ENCODE peak calls at places on chromosomes 6 and 20, in six cellular contexts. One of them, this sample, is unnamed.

GRCh38 chr6:26571592-26572296 is 25.0 kb upstream of the ABT1 start:
- DNase-seq in kidney: no peak
- DNase-seq in heart left ventricle: no peak
- DNase-seq in neuronal stem cell: peak; percentile 86
- DNase-seq in cardiac muscle cell: peak; percentile 72
- DNase-seq in psoas muscle: no peak
- DNase-seq in this sample: peak; percentile 50

GRCh38 chr6:38058022-38058421 is 238.5 kb downstream of the ZFAND3 start:
- DNase-seq in kidney: no peak
- DNase-seq in heart left ventricle: no peak
- DNase-seq in neuronal stem cell: no peak
- DNase-seq in cardiac muscle cell: no peak
- DNase-seq in psoas muscle: no peak
- DNase-seq in this sample: no peak

GRCh38 chr6:99467509-99468106 is 42.5 kb upstream of the PNISR start:
- DNase-seq in kidney: no peak
- DNase-seq in heart left ventricle: no peak
- DNase-seq in neuronal stem cell: peak; percentile 8
- DNase-seq in cardiac muscle cell: peak; percentile 34
- DNase-seq in psoas muscle: no peak
- DNase-seq in this sample: peak; percentile 59

GRCh38 chr6:42339991-42340401 is 111.7 kb downstream of the TRERF1 start:
- DNase-seq in kidney: no peak
- DNase-seq in heart left ventricle: no peak
- DNase-seq in neuronal stem cell: no peak
- DNase-seq in cardiac muscle cell: no peak
- DNase-seq in psoas muscle: no peak
- DNase-seq in this sample: no peak

GRCh38 chr20:48198951-48199431 is 413.7 kb upstream of the SULF2 start:
- DNase-seq in kidney: no peak
- DNase-seq in heart left ventricle: no peak
- DNase-seq in neuronal stem cell: no peak
- DNase-seq in cardiac muscle cell: no peak
- DNase-seq in psoas muscle: no peak
- DNase-seq in this sample: peak; percentile 55

GRCh38 chr6:150744522-150745260 is 120.8 kb upstream of the MTHFD1L start:
- DNase-seq in kidney: no peak
- DNase-seq in heart left ventricle: no peak
- DNase-seq in neuronal stem cell: no peak
- DNase-seq in cardiac muscle cell: no peak
- DNase-seq in psoas muscle: no peak
- DNase-seq in this sample: no peak

GRCh38 chr6:70524721-70525286 is 41.9 kb upstream of the SDHAF4 start:
- DNase-seq in kidney: no peak
- DNase-seq in heart left ventricle: no peak
- DNase-seq in neuronal stem cell: no peak
- DNase-seq in cardiac muscle cell: peak; percentile 1
- DNase-seq in psoas muscle: no peak
- DNase-seq in this sample: no peak

GRCh38 chr6:34150766-34151165 is 4.9 kb upstream of the GRM4 start:
- DNase-seq in kidney: peak; percentile 58
- DNase-seq in heart left ventricle: peak; percentile 44
- DNase-seq in neuronal stem cell: no peak
- DNase-seq in cardiac muscle cell: no peak
- DNase-seq in psoas muscle: no peak
- DNase-seq in this sample: no peak

GRCh38 chr6:167244064-167244949 is 46.8 kb upstream of the UNC93A start:
- DNase-seq in kidney: no peak
- DNase-seq in heart left ventricle: no peak
- DNase-seq in neuronal stem cell: no peak
- DNase-seq in cardiac muscle cell: no peak
- DNase-seq in psoas muscle: no peak
- DNase-seq in this sample: no peak

GRCh38 chr6:33894438-33894837 is 90.6 kb upstream of the MLN start:
- DNase-seq in kidney: peak; percentile 21
- DNase-seq in heart left ventricle: no peak
- DNase-seq in neuronal stem cell: no peak
- DNase-seq in cardiac muscle cell: no peak
- DNase-seq in psoas muscle: no peak
- DNase-seq in this sample: no peak

GRCh38 chr6:73085362-73085975 is 139.8 kb downstream of the KHDC1L start:
- DNase-seq in kidney: no peak
- DNase-seq in heart left ventricle: no peak
- DNase-seq in neuronal stem cell: peak; percentile 65
- DNase-seq in cardiac muscle cell: peak; percentile 17
- DNase-seq in psoas muscle: no peak
- DNase-seq in this sample: no peak

GRCh38 chr20:21103582-21104465 is 2.3 kb downstream of the LINC00237 start:
- DNase-seq in kidney: no peak
- DNase-seq in heart left ventricle: no peak
- DNase-seq in neuronal stem cell: no peak
- DNase-seq in cardiac muscle cell: no peak
- DNase-seq in psoas muscle: no peak
- DNase-seq in this sample: no peak

GRCh38 chr20:52031574-52032303 is 159.8 kb downstream of the ZFP64 start:
- DNase-seq in kidney: no peak
- DNase-seq in heart left ventricle: no peak
- DNase-seq in neuronal stem cell: no peak
- DNase-seq in cardiac muscle cell: no peak
- DNase-seq in psoas muscle: no peak
- DNase-seq in this sample: no peak

GRCh38 chr6:66418906-66419305 is 711.9 kb upstream of the EYS start:
- DNase-seq in kidney: no peak
- DNase-seq in heart left ventricle: no peak
- DNase-seq in neuronal stem cell: no peak
- DNase-seq in cardiac muscle cell: no peak
- DNase-seq in psoas muscle: no peak
- DNase-seq in this sample: no peak

GRCh38 chr6:141326426-141326825 is 806.3 kb upstream of the GJE1 start:
- DNase-seq in kidney: no peak
- DNase-seq in heart left ventricle: no peak
- DNase-seq in neuronal stem cell: no peak
- DNase-seq in cardiac muscle cell: no peak
- DNase-seq in psoas muscle: peak; percentile 6
- DNase-seq in this sample: no peak

GRCh38 chr6:104201557-104201956 is 658.2 kb downstream of the HACE1 start:
- DNase-seq in kidney: no peak
- DNase-seq in heart left ventricle: no peak
- DNase-seq in neuronal stem cell: no peak
- DNase-seq in cardiac muscle cell: no peak
- DNase-seq in psoas muscle: no peak
- DNase-seq in this sample: no peak

GRCh38 chr20:51661609-51662178 is 106.5 kb downstream of the ATP9A start:
- DNase-seq in kidney: no peak
- DNase-seq in heart left ventricle: no peak
- DNase-seq in neuronal stem cell: no peak
- DNase-seq in cardiac muscle cell: no peak
- DNase-seq in psoas muscle: no peak
- DNase-seq in this sample: no peak

GRCh38 chr20:23061713-23062561 is 12.5 kb upstream of the THBD start:
- DNase-seq in kidney: no peak
- DNase-seq in heart left ventricle: no peak
- DNase-seq in neuronal stem cell: no peak
- DNase-seq in cardiac muscle cell: no peak
- DNase-seq in psoas muscle: peak; percentile 44
- DNase-seq in this sample: no peak

GRCh38 chr6:52672422-52673025 is 1.6 kb downstream of the TMEM14A start:
- DNase-seq in kidney: no peak
- DNase-seq in heart left ventricle: no peak
- DNase-seq in neuronal stem cell: no peak
- DNase-seq in cardiac muscle cell: no peak
- DNase-seq in psoas muscle: no peak
- DNase-seq in this sample: no peak

GRCh38 chr20:57694481-57694880 is 15.3 kb downstream of the PMEPA1 start:
- DNase-seq in kidney: no peak
- DNase-seq in heart left ventricle: no peak
- DNase-seq in neuronal stem cell: no peak
- DNase-seq in cardiac muscle cell: no peak
- DNase-seq in psoas muscle: no peak
- DNase-seq in this sample: no peak

GRCh38 chr6:158060447-158061360 is 79.0 kb downstream of the SYNJ2 start:
- DNase-seq in kidney: peak; percentile 95
- DNase-seq in heart left ventricle: peak; percentile 88
- DNase-seq in neuronal stem cell: no peak
- DNase-seq in cardiac muscle cell: no peak
- DNase-seq in psoas muscle: peak; percentile 92
- DNase-seq in this sample: no peak

GRCh38 chr6:23111984-23112383 is 542.6 kb downstream of the HDGFL1 start:
- DNase-seq in kidney: no peak
- DNase-seq in heart left ventricle: no peak
- DNase-seq in neuronal stem cell: no peak
- DNase-seq in cardiac muscle cell: no peak
- DNase-seq in psoas muscle: no peak
- DNase-seq in this sample: no peak

GRCh38 chr6:84892666-84893065 is 128.3 kb upstream of the TBX18 start:
- DNase-seq in kidney: no peak
- DNase-seq in heart left ventricle: no peak
- DNase-seq in neuronal stem cell: no peak
- DNase-seq in cardiac muscle cell: no peak
- DNase-seq in psoas muscle: no peak
- DNase-seq in this sample: no peak

GRCh38 chr20:57435498-57436222 is 44.5 kb downstream of the RBM38 start:
- DNase-seq in kidney: peak; percentile 86
- DNase-seq in heart left ventricle: no peak
- DNase-seq in neuronal stem cell: no peak
- DNase-seq in cardiac muscle cell: peak; percentile 50
- DNase-seq in psoas muscle: peak; percentile 85
- DNase-seq in this sample: peak; percentile 69

GRCh38 chr6:10759312-10759839 is 11.8 kb downstream of the TMEM14B start:
- DNase-seq in kidney: no peak
- DNase-seq in heart left ventricle: no peak
- DNase-seq in neuronal stem cell: peak; percentile 21
- DNase-seq in cardiac muscle cell: peak; percentile 40
- DNase-seq in psoas muscle: no peak
- DNase-seq in this sample: peak; percentile 82

GRCh38 chr6:153947817-153948447 is 91.1 kb upstream of the OPRM1 start:
- DNase-seq in kidney: no peak
- DNase-seq in heart left ventricle: no peak
- DNase-seq in neuronal stem cell: peak; percentile 46
- DNase-seq in cardiac muscle cell: peak; percentile 65
- DNase-seq in psoas muscle: no peak
- DNase-seq in this sample: peak; percentile 35

GRCh38 chr6:137372532-137372931 is 121.7 kb downstream of the OLIG3 start:
- DNase-seq in kidney: no peak
- DNase-seq in heart left ventricle: no peak
- DNase-seq in neuronal stem cell: no peak
- DNase-seq in cardiac muscle cell: no peak
- DNase-seq in psoas muscle: no peak
- DNase-seq in this sample: no peak

GRCh38 chr6:170143401-170144150 is 147.3 kb downstream of the DLL1 start:
- DNase-seq in kidney: peak; percentile 58
- DNase-seq in heart left ventricle: peak; percentile 38
- DNase-seq in neuronal stem cell: no peak
- DNase-seq in cardiac muscle cell: no peak
- DNase-seq in psoas muscle: no peak
- DNase-seq in this sample: no peak
- H3K9me3 ChIP-seq in kidney: peaks cover 4% of the 10 kb centered on the region
- H3K9me3 ChIP-seq in heart left ventricle: no peaks in the 10 kb centered on the region
- H3K9me3 ChIP-seq in neuronal stem cell: peaks cover 5% of the 10 kb centered on the region
- H3K9me3 ChIP-seq in cardiac muscle cell: no peaks in the 10 kb centered on the region
- H3K9me3 ChIP-seq in psoas muscle: no peaks in the 10 kb centered on the region
- H3K9me3 ChIP-seq in this sample: no peaks in the 10 kb centered on the region

GRCh38 chr6:16799279-16800193 is 38.3 kb upstream of the ATXN1 start:
- DNase-seq in kidney: no peak
- DNase-seq in heart left ventricle: no peak
- DNase-seq in neuronal stem cell: no peak
- DNase-seq in cardiac muscle cell: no peak
- DNase-seq in psoas muscle: no peak
- DNase-seq in this sample: no peak
- H3K4me3 ChIP-seq in kidney: no peak overlapping the region
- H3K4me3 ChIP-seq in heart left ventricle: no peak overlapping the region
- H3K4me3 ChIP-seq in neuronal stem cell: no peak overlapping the region
- H3K4me3 ChIP-seq in cardiac muscle cell: no peak overlapping the region
- H3K4me3 ChIP-seq in psoas muscle: no peak overlapping the region
- H3K4me3 ChIP-seq in this sample: no peak overlapping the region

GRCh38 chr20:60410865-60411264 is 452.6 kb downstream of the CDH26 start:
- DNase-seq in kidney: no peak
- DNase-seq in heart left ventricle: no peak
- DNase-seq in neuronal stem cell: no peak
- DNase-seq in cardiac muscle cell: no peak
- DNase-seq in psoas muscle: no peak
- DNase-seq in this sample: no peak

GRCh38 chr20:60403105-60403741 is 445.0 kb downstream of the CDH26 start:
- DNase-seq in kidney: no peak
- DNase-seq in heart left ventricle: no peak
- DNase-seq in neuronal stem cell: no peak
- DNase-seq in cardiac muscle cell: no peak
- DNase-seq in psoas muscle: no peak
- DNase-seq in this sample: no peak

GRCh38 chr20:60407011-60407771 is 449.0 kb downstream of the CDH26 start:
- DNase-seq in kidney: no peak
- DNase-seq in heart left ventricle: no peak
- DNase-seq in neuronal stem cell: no peak
- DNase-seq in cardiac muscle cell: no peak
- DNase-seq in psoas muscle: no peak
- DNase-seq in this sample: no peak

GRCh38 chr20:60408435-60408834 is 450.2 kb downstream of the CDH26 start:
- DNase-seq in kidney: no peak
- DNase-seq in heart left ventricle: no peak
- DNase-seq in neuronal stem cell: no peak
- DNase-seq in cardiac muscle cell: no peak
- DNase-seq in psoas muscle: no peak
- DNase-seq in this sample: no peak

GRCh38 chr20:60407938-60408337 is 449.7 kb downstream of the CDH26 start:
- DNase-seq in kidney: no peak
- DNase-seq in heart left ventricle: no peak
- DNase-seq in neuronal stem cell: no peak
- DNase-seq in cardiac muscle cell: no peak
- DNase-seq in psoas muscle: no peak
- DNase-seq in this sample: no peak
- H3K9me3 ChIP-seq in kidney: no peaks in the 10 kb centered on the region
- H3K9me3 ChIP-seq in heart left ventricle: no peaks in the 10 kb centered on the region
- H3K9me3 ChIP-seq in neuronal stem cell: no peaks in the 10 kb centered on the region
- H3K9me3 ChIP-seq in cardiac muscle cell: no peaks in the 10 kb centered on the region
- H3K9me3 ChIP-seq in psoas muscle: peaks cover 3% of the 10 kb centered on the region
- H3K9me3 ChIP-seq in this sample: peaks cover 4% of the 10 kb centered on the region

DNA sequence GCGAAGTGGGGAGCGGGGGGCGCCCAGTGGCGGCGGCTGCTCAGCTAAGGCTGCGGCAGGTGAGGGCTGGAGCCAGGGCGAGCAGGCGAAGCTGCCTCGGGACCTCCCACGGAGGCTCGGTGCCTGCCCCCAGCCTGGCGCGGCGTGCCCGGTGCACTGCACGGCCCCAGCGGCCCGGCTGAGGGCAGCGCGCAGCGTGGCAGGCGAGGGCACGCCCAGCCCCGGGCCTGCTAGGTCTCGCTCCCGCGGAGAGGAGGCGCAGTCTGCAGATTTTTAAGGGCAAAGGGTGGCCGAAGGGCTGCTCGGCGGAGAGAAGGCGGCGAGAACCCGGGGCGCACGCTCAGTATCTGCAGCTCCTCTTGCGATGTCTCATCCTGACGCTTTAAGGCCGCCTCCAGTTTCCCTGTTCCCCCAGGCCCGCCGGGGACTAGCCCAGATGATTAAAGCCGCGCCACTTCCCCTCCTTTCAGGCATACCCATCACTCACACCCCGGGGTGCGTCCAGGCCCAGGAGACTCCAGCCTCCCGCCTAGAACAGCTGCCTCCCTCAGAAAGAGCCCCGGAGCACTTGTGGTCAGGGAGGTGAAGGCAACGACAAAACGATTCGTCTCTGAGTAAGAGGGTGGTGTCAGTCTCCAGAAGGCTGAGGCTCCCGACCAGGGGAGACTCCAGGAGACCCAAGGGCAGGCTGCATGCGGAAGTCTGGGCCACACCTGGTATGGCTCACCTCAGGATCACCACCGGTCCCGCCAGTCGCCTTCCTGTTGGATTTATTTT is at the start of gene FERMT1:
- DNase-seq in kidney: peak; percentile 80
- DNase-seq in heart left ventricle: peak; percentile 69
- DNase-seq in neuronal stem cell: peak; percentile 44
- DNase-seq in cardiac muscle cell: peak; percentile 79
- DNase-seq in psoas muscle: peak; percentile 50
- DNase-seq in this sample: peak; percentile 83
- H3K4me3 ChIP-seq in kidney: peak within 1 kb of the TSS; percentile 87
- H3K4me3 ChIP-seq in heart left ventricle: peak within 1 kb of the TSS; percentile 61
- H3K4me3 ChIP-seq in neuronal stem cell: peak within 1 kb of the TSS; percentile 21
- H3K4me3 ChIP-seq in cardiac muscle cell: peak within 1 kb of the TSS; percentile 24
- H3K4me3 ChIP-seq in psoas muscle: peak within 1 kb of the TSS; percentile 62
- H3K4me3 ChIP-seq in this sample: peak within 1 kb of the TSS; percentile 42